ENCODE peak calls at places on chromosomes 6 and 20, in five cellular contexts. T, X, K, W and G are unnamed samples.

GRCh38 chr6:160108077-160108476 is 13.5 kb upstream of the SLC22A1 start:
- DNase-seq in T (no peak), X (no peak), K (no peak), W (no peak), G (no peak)

GRCh38 chr6:82017316-82017715 is 230.2 kb downstream of the IBTK start:
- DNase-seq in T (no peak), X (peak), K (no peak), W (peak), G (no peak)

GRCh38 chr20:50095476-50096078 is 17.4 kb downstream of the UBE2V1 start:
- DNase-seq in T (no peak), X (no peak), K (no peak), W (no peak), G (no peak)

GRCh38 chr20:32050851-32051556 is 1.0 kb upstream of the HCK start:
- DNase-seq in T (no peak), X (peak), K (no peak), W (no peak), G (peak)

GRCh38 chr20:19867074-19867473 is 109.0 kb downstream of the RIN2 start:
- DNase-seq in T (no peak), X (no peak), K (no peak), W (peak), G (no peak)

GRCh38 chr6:76861403-76861802 is 601.9 kb downstream of the HTR1B start:
- DNase-seq in T (no peak), X (peak), K (no peak), W (no peak), G (no peak)

GRCh38 chr20:24692429-24693190 is 223.2 kb downstream of the SYNDIG1 start:
- DNase-seq in T (no peak), X (no peak), K (peak), W (no peak), G (no peak)

GRCh38 chr20:2698912-2699311 is 6.3 kb downstream of the EBF4 start:
- DNase-seq in T (no peak), X (no peak), K (no peak), W (no peak), G (no peak)

GRCh38 chr20:38007526-38007925 is 25.7 kb downstream of the TTI1 start:
- DNase-seq in T (no peak), X (peak), K (no peak), W (no peak), G (no peak)

GRCh38 chr20:44064501-44065400 is 122.2 kb downstream of the JPH2 start:
- DNase-seq in T (no peak), X (no peak), K (no peak), W (no peak), G (no peak)

GRCh38 chr6:7489376-7489775 is 52.1 kb upstream of the DSP start:
- DNase-seq in T (no peak), X (no peak), K (no peak), W (no peak), G (no peak)

GRCh38 chr20:44730441-44730840 is 15.2 kb upstream of the KCNK15 start:
- DNase-seq in T (no peak), X (no peak), K (no peak), W (peak), G (no peak)

GRCh38 chr6:107523794-107524193 is 33.9 kb downstream of the SOBP start:
- DNase-seq in T (no peak), X (no peak), K (no peak), W (no peak), G (no peak)

GRCh38 chr20:62761759-62762131 is 34.5 kb upstream of the MRGBP start:
- DNase-seq in T (no peak), X (no peak), K (no peak), W (no peak), G (no peak)

GRCh38 chr20:48754269-48754668 is 73.5 kb downstream of the PREX1 start:
- DNase-seq in T (no peak), X (no peak), K (no peak), W (no peak), G (no peak)

GRCh38 chr6:31970604-31971271 is 1.2 kb downstream of the DXO start:
- DNase-seq in T (no peak), X (no peak), K (peak), W (no peak), G (no peak)

GRCh38 chr6:40713002-40713719 is 126.0 kb upstream of the LRFN2 start:
- DNase-seq in T (no peak), X (peak), K (no peak), W (peak), G (no peak)

GRCh38 chr20:10519361-10520048 is 84.4 kb downstream of the SLX4IP start:
- DNase-seq in T (no peak), X (no peak), K (no peak), W (peak), G (no peak)

GRCh38 chr6:114267897-114268296 is 74.9 kb downstream of the HS3ST5 start:
- DNase-seq in T (no peak), X (no peak), K (no peak), W (no peak), G (no peak)

GRCh38 chr6:4585682-4586468 is 190.3 kb upstream of the CDYL start:
- DNase-seq in T (no peak), X (peak), K (no peak), W (no peak), G (no peak)

GRCh38 chr6:34015576-34015975 is 130.3 kb downstream of the GRM4 start:
- DNase-seq in T (no peak), X (peak), K (peak), W (peak), G (no peak)

GRCh38 chr6:2429460-2429859 is 184.1 kb upstream of the GMDS start:
- DNase-seq in T (no peak), X (no peak), K (no peak), W (peak), G (no peak)

GRCh38 chr6:21390537-21391213 is 202.9 kb upstream of the SOX4 start:
- DNase-seq in T (no peak), X (no peak), K (no peak), W (no peak), G (no peak)

GRCh38 chr6:5287205-5287965 is 26.1 kb downstream of the FARS2 start:
- DNase-seq in T (no peak), X (peak), K (no peak), W (peak), G (no peak)

GRCh38 chr6:89482136-89482535 is 49.2 kb downstream of the ANKRD6 start:
- DNase-seq in T (no peak), X (no peak), K (no peak), W (peak), G (no peak)

GRCh38 chr6:2441881-2442475 is 196.6 kb upstream of the GMDS start:
- DNase-seq in T (no peak), X (no peak), K (no peak), W (no peak), G (peak)

GRCh38 chr6:35694462-35694861 is 5.7 kb upstream of the FKBP5 start:
- DNase-seq in T (no peak), X (no peak), K (no peak), W (no peak), G (no peak)

GRCh38 chr6:135179920-135180457 is 1.1 kb upstream of the MYB start:
- DNase-seq in T (no peak), X (no peak), K (no peak), W (no peak), G (no peak)